ENCODE peak calls at places on chromosomes 16 and 17, in five cellular contexts. X is A549, F is HCT116, Y is K562, L is GM23338. I is an unnamed sample.

GRCh38 chr16:31130899-31131298 is 4.6 kb downstream of the PRSS8 start:
- DNase-seq in X (no peak), F (no peak), Y (no peak), L (peak), I (no peak)

GRCh38 chr17:37608369-37609169 is 649 bp downstream of the SYNRG start:
- DNase-seq in X (peak), F (no peak), Y (peak), L (peak), I (peak)

GRCh38 chr17:31824771-31825360 is 34.2 kb downstream of the COPRS start:
- DNase-seq in X (no peak), F (no peak), Y (no peak), L (no peak), I (no peak)

GRCh38 chr16:20383106-20384029 is 21.2 kb downstream of the PDILT start:
- DNase-seq in X (peak), F (peak), Y (peak), L (peak), I (peak)

GRCh38 chr17:47287068-47287467 is 33.4 kb downstream of the ITGB3 start:
- DNase-seq in X (no peak), F (no peak), Y (no peak), L (no peak), I (no peak)

GRCh38 chr17:75352079-75352569 is 53.4 kb downstream of the GRB2 start:
- DNase-seq in X (peak), F (no peak), Y (peak), L (peak), I (peak)

GRCh38 chr16:54277845-54278703 is 8.5 kb downstream of the IRX3 start:
- DNase-seq in X (no peak), F (no peak), Y (no peak), L (peak), I (no peak)

GRCh38 chr17:21382560-21383495 is 6.7 kb downstream of the KCNJ12 start:
- DNase-seq in X (no peak), F (no peak), Y (no peak), L (no peak), I (no peak)

GRCh38 chr17:79331492-79331891 is 256.9 kb downstream of the ENGASE start:
- DNase-seq in X (no peak), F (no peak), Y (no peak), L (no peak), I (no peak)

GRCh38 chr17:78882546-78883089 is 20.4 kb downstream of the CEP295NL start:
- DNase-seq in X (no peak), F (no peak), Y (no peak), L (no peak), I (peak)

GRCh38 chr17:62684179-62684578 is 56.7 kb downstream of the MRC2 start:
- DNase-seq in X (no peak), F (no peak), Y (no peak), L (no peak), I (no peak)

GRCh38 chr17:62680541-62681052 is 53.1 kb downstream of the MRC2 start:
- DNase-seq in X (no peak), F (no peak), Y (no peak), L (no peak), I (no peak)

GRCh38 chr17:62681061-62681938 is 53.8 kb downstream of the MRC2 start:
- DNase-seq in X (no peak), F (no peak), Y (peak), L (no peak), I (no peak)

GRCh38 chr17:62679866-62680377 is 52.5 kb downstream of the MRC2 start:
- DNase-seq in X (no peak), F (no peak), Y (no peak), L (peak), I (no peak)

GRCh38 chr17:62681939-62682381 is 54.5 kb downstream of the MRC2 start:
- DNase-seq in X (no peak), F (no peak), Y (no peak), L (no peak), I (no peak)
- TF ChIP-seq REST in X (no peak), F (no peak), Y (no peak), L (no peak), I (no peak)

DNA sequence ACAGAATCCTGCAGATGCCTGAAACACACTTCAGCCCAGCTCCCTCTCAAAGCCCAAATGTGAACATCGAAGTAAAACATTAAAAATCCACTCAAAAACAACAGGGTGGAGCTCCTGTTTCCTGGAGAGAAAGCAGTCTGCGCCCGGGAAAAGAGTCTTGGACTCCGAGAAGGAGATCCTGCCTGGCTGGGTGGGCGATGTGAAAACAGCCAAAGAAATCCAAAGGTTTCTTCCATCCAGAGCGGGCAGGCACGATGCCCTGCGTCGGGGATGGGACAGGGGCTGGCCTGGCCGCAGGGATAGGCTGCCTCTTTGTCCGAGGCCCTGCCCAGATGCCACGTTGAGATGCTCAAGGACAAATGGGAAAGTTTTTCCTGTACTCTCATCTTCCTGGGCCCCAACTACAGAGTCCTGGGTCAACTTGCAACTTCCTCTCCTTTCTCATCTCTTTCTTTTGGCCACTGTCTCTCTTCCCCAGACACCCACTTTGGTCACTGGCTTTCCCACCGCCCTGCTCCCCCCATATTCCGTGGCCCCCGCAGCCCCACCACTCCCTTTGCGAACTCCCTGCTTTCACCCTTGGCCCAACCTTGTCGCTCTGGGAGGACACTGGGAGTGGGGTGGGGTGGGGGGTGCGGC is 648 bp downstream of the WIPI1 start:
- DNase-seq in X (peak), F (peak), Y (no peak), L (peak), I (peak)
- TF ChIP-seq REST in X (no peak), F (no peak), Y (no peak), L (no peak), I (no peak)

DNA sequence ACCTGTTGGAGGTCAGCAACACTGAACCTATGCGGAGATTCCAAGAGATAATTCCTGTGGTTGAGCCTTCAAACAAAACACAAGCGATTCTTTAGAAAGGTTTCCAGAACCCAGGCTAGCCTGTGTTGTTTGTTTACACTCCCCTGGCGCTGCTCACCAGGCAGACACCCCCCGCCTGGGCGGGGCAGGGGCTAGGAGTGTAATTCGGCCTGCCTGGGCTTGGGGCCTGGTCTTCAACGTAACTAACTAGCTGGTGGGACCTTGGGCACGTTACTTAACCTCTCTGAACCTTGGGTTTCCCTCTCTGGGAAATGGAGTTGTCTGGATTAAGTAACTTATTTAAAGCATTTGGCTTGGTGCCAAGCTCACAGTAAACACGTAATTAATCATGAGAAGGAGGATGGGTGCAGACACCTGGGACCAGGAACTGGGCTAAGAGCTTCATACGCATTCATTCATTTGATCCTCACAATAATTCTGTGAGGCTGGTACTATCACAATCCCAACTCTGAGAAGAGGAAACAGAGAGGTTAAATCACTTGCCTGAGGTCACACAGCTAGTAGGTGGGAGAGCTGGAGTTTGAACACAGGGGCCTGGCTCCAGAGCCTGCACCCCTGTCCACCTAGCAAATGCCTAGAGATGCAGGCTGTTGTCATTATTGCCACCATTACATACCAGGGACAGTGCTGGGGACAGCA is 7.6 kb upstream of the ARHGAP27 start:
- DNase-seq in X (peak), F (no peak), Y (no peak), L (peak), I (no peak)
- TF ChIP-seq REST in X (no peak), F (no peak), Y (no peak), L (no peak), I (no peak)

GRCh38 chr17:81322271-81323082 is 27.4 kb upstream of the SLC38A10 start:
- DNase-seq in X (peak), F (peak), Y (peak), L (peak), I (no peak)

GRCh38 chr17:81323083-81323369 is 27.9 kb upstream of the SLC38A10 start:
- DNase-seq in X (no peak), F (no peak), Y (no peak), L (no peak), I (no peak)

GRCh38 chr17:81325057-81325973 is 30.2 kb upstream of the SLC38A10 start:
- DNase-seq in X (no peak), F (no peak), Y (no peak), L (no peak), I (no peak)

GRCh38 chr17:81324177-81324905 is 29.2 kb upstream of the SLC38A10 start:
- DNase-seq in X (no peak), F (no peak), Y (no peak), L (no peak), I (no peak)

GRCh38 chr17:81323411-81323868 is 28.3 kb upstream of the SLC38A10 start:
- DNase-seq in X (no peak), F (no peak), Y (no peak), L (no peak), I (no peak)
- TF ChIP-seq REST in X (no peak), F (no peak), Y (no peak), L (no peak), I (no peak)

GRCh38 chr17:28982191-28982793 is 23.5 kb downstream of the SEZ6 start:
- DNase-seq in X (no peak), F (no peak), Y (no peak), L (no peak), I (peak)
- TF ChIP-seq REST in X (no peak), F (no peak), Y (no peak), L (no peak), I (no peak)

GRCh38 chr16:68980695-68981315 is 124.6 kb upstream of the HAS3 start:
- DNase-seq in X (no peak), F (no peak), Y (no peak), L (no peak), I (no peak)
- TF ChIP-seq REST in X (no peak), F (no peak), Y (no peak), L (no peak), I (no peak)

GRCh38 chr16:70740919-70741778 is 55.3 kb upstream of the MTSS2 start:
- DNase-seq in X (no peak), F (no peak), Y (no peak), L (no peak), I (peak)
- TF ChIP-seq REST in X (no peak), F (no peak), Y (no peak), L (no peak), I (no peak)